ENCODE peak calls at places on chromosome 1, in six cellular contexts. B, W, X, L, Y and A are unnamed samples.

GRCh38 chr1:56645663-56646330 is 683 bp downstream of the PRKAA2 start:
- DNase-seq in B (peak), W (no peak), X (peak), L (no peak), Y (peak), A (no peak)

GRCh38 chr1:229619002-229619401 is 6.9 kb downstream of the TAF5L start:
- DNase-seq in B (no peak), W (no peak), X (no peak), L (peak), Y (no peak), A (no peak)

GRCh38 chr1:231818342-231818741 is 191.8 kb downstream of the DISC1 start:
- DNase-seq in B (no peak), W (no peak), X (no peak), L (no peak), Y (peak), A (no peak)

GRCh38 chr1:61135286-61135685 is 52.9 kb downstream of the NFIA start:
- DNase-seq in B (no peak), W (no peak), X (no peak), L (no peak), Y (no peak), A (no peak)

GRCh38 chr1:204255225-204255624 is 41.4 kb upstream of the GOLT1A start:
- DNase-seq in B (no peak), W (no peak), X (peak), L (no peak), Y (no peak), A (no peak)

GRCh38 chr1:2355408-2356261 is 35.7 kb downstream of the MORN1 start:
- DNase-seq in B (peak), W (no peak), X (no peak), L (no peak), Y (peak), A (no peak)

GRCh38 chr1:243447342-243447741 is 191.5 kb downstream of the SDCCAG8 start:
- DNase-seq in B (no peak), W (no peak), X (no peak), L (peak), Y (peak), A (peak)

GRCh38 chr1:219088778-219089557 is 84.7 kb upstream of the LYPLAL1 start:
- DNase-seq in B (peak), W (no peak), X (no peak), L (no peak), Y (peak), A (peak)

GRCh38 chr1:230320804-230321203 is 105.3 kb downstream of the PGBD5 start:
- DNase-seq in B (no peak), W (no peak), X (no peak), L (no peak), Y (no peak), A (no peak)

GRCh38 chr1:1165485-1165884 is 8.2 kb upstream of the TTLL10 start:
- DNase-seq in B (peak), W (no peak), X (no peak), L (no peak), Y (no peak), A (no peak)

GRCh38 chr1:6560267-6560666 is 5.2 kb downstream of the TAS1R1 start:
- DNase-seq in B (no peak), W (no peak), X (no peak), L (peak), Y (no peak), A (no peak)

GRCh38 chr1:6557597-6557996 is 2.5 kb downstream of the TAS1R1 start:
- DNase-seq in B (no peak), W (no peak), X (no peak), L (no peak), Y (no peak), A (no peak)

GRCh38 chr1:6554031-6554906 is at the start of gene NOL9:
- DNase-seq in B (peak), W (peak), X (peak), L (peak), Y (peak), A (peak)

GRCh38 chr1:6554907-6555778 is at the start of gene TAS1R1:
- DNase-seq in B (no peak), W (no peak), X (no peak), L (no peak), Y (peak), A (no peak)
- H3K27ac ChIP-seq in B (peak), W (peak), X (no peak), L (peak), Y (peak), A (peak)

DNA sequence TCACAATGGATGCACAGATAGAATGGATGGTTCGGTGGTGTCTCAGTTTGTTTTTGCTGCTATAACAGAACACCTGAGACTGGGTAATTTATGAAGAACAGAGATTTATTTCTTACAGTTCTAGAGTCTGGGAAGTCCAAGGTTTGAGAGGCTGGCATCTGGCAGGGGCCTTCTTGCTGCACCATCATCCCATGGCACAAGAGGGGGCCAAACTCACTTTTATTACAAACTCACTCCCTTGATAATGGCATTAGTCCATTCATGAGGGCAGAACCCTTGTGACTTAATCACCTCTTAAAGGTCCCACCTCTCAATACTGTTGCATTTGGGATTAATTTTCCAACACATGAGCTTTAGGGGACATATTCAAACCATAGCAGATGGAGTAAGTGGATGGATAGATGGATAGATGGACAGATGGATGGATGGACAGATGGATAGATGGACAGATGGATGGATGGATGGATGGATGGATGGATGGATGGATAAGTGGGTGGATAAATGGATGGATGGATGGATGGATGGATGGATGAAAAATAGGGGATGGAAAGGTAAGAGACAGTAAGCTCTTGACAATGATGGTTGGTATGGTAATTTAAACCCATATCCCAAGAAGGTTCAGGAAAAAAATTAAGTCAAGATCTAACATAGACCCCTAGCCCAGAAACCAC is 16.5 kb downstream of the CAMK2N1 start:
- DNase-seq in B (no peak), W (no peak), X (no peak), L (no peak), Y (no peak), A (no peak)
- H3K27ac ChIP-seq in B (no peak), W (no peak), X (no peak), L (no peak), Y (no peak), A (no peak)

GRCh38 chr1:37860346-37860666 is 914 bp upstream of the MTF1 start:
- DNase-seq in B (no peak), W (no peak), X (no peak), L (no peak), Y (no peak), A (no peak)
- H3K27ac ChIP-seq in B (peak), W (peak), X (no peak), L (peak), Y (peak), A (peak)

GRCh38 chr1:32965251-32965643 is 638 bp upstream of the RNF19B start:
- DNase-seq in B (no peak), W (no peak), X (no peak), L (no peak), Y (no peak), A (no peak)
- H3K27ac ChIP-seq in B (peak), W (peak), X (no peak), L (peak), Y (peak), A (peak)

DNA sequence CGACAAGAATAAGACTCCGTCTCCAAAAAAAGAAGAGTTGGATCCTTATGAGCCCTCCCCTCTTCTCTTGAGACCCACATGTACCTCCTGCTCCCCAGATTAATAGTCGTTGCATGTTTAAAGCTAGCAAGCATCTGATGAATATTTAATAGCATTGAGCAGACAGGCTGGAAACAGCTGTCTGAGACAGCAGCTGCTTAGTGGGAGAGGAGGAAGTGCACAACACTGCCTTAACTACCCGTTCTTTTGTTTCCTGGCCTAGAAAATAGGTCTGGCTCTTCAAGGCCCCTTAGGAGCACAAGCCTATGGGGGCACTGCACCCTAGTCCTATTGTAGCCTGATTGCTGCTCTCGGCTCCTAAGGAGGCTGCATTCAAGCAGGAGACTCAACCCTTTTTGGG is 17.3 kb upstream of the TMEM39B start:
- DNase-seq in B (no peak), W (no peak), X (no peak), L (no peak), Y (no peak), A (no peak)
- H3K27ac ChIP-seq in B (no peak), W (no peak), X (no peak), L (no peak), Y (no peak), A (no peak)

DNA sequence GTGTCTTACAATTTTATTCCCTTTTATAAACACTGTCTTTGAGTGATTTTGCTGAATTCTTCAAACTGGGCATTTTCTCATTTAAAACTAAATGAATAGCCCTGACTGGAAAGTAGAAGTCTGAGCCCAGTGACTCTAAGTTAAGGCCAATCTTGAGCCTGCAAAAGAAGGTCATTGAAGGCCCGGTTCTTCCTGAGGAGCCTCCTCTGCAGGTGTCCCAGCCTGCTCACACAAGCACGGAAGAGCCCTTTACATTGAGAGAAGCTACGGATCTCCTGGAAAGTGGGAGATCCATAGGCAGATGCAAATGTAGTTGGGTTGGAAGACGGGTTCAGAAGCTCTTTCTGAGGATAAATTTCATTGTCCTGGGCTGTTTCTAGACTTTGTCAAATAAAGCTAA is 3.9 kb downstream of the ZNF678 start:
- DNase-seq in B (no peak), W (no peak), X (no peak), L (no peak), Y (no peak), A (no peak)
- H3K27ac ChIP-seq in B (no peak), W (no peak), X (no peak), L (no peak), Y (no peak), A (no peak)